ENCODE peak calls at places on chromosomes 11 and 22, in seven cellular contexts. Y is glutamatergic neuron, H is fibroblast of lung, A is left ventricle myocardium inferior, K is progenitor cell of endocrine pancreas, X is BJ, S is nephron progenitor cell. V is an unnamed sample.

GRCh38 chr11:14202263-14203173 is 156.5 kb downstream of the RRAS2 start:
- DNase-seq in K (no peak), A (no peak), S (no peak), Y (no peak), H (no peak), X (no peak), V (peak; percentile 28)

GRCh38 chr11:10388574-10388973 is 66.5 kb upstream of the AMPD3 start:
- DNase-seq in X (no peak), S (no peak), K (no peak), Y (no peak), H (peak; percentile 51), A (peak; percentile 29), V (no peak)

GRCh38 chr11:19714387-19715363 is 2.0 kb downstream of the NAV2 start:
- DNase-seq in K (no peak), A (peak; percentile 53), S (peak; percentile 37), X (peak; percentile 19), H (peak; percentile 60), Y (peak; percentile 35), V (no peak)

GRCh38 chr11:111170761-111171379 is 74.7 kb upstream of the POU2AF2 start:
- DNase-seq in H (no peak), A (no peak), K (no peak), S (no peak), X (no peak), Y (no peak), V (no peak)

GRCh38 chr11:115613986-115614625 is 109.9 kb upstream of the CADM1 start:
- DNase-seq in Y (no peak), A (no peak), K (no peak), X (no peak), H (peak; percentile 58), S (no peak), V (no peak)

GRCh38 chr11:104003491-104003890 is 32.9 kb upstream of the DDI1 start:
- DNase-seq in K (no peak), X (no peak), Y (no peak), H (peak; percentile 19), S (no peak), A (no peak), V (no peak)

GRCh38 chr11:106627694-106628093 is 390.6 kb downstream of the GUCY1A2 start:
- DNase-seq in S (no peak), Y (no peak), H (no peak), X (no peak), K (no peak), A (no peak), V (no peak)

GRCh38 chr11:117232911-117233409 is 489 bp downstream of the RNF214 start:
- DNase-seq in H (no peak), S (peak; percentile 66), X (no peak), K (peak; percentile 35), A (no peak), Y (peak; percentile 51), V (peak; percentile 70)

GRCh38 chr22:50027639-50028537 is 15.3 kb upstream of the IL17REL start:
- DNase-seq in S (no peak), K (no peak), Y (no peak), X (peak; percentile 9), A (no peak), H (peak; percentile 4), V (peak; percentile 47)

GRCh38 chr11:9397746-9398680 is 13.6 kb downstream of the IPO7 start:
- DNase-seq in A (no peak), S (no peak), K (no peak), H (no peak), X (no peak), Y (no peak), V (no peak)

GRCh38 chr11:94732617-94733292 is 35.4 kb upstream of the AMOTL1 start:
- DNase-seq in K (no peak), A (peak; percentile 51), Y (no peak), H (peak; percentile 58), X (peak; percentile 62), S (no peak), V (no peak)

GRCh38 chr22:24510694-24511625 is 15.8 kb downstream of the UPB1 start:
- DNase-seq in H (peak; percentile 63), A (peak; percentile 25), S (no peak), Y (no peak), K (no peak), X (no peak), V (no peak)

GRCh38 chr11:40241524-40242037 is 1217.9 kb downstream of the LRRC4C start:
- DNase-seq in S (peak; percentile 2), X (no peak), Y (no peak), H (peak; percentile 8), K (no peak), A (no peak), V (peak; percentile 2)

GRCh38 chr11:116871248-116871647 is 33.8 kb upstream of the APOA1 start:
- DNase-seq in X (peak; percentile 87), A (no peak), Y (no peak), H (peak; percentile 78), S (no peak), K (no peak), V (no peak)

GRCh38 chr11:22583963-22584492 is 41.6 kb downstream of the FANCF start:
- DNase-seq in A (no peak), X (no peak), S (no peak), H (no peak), K (no peak), Y (no peak), V (no peak)

GRCh38 chr11:62496676-62497075 is 49.9 kb downstream of the AHNAK start:
- DNase-seq in X (no peak), Y (no peak), H (no peak), K (no peak), A (no peak), S (no peak), V (no peak)

GRCh38 chr11:62498492-62499286 is 47.9 kb downstream of the AHNAK start:
- DNase-seq in S (no peak), K (no peak), H (no peak), Y (no peak), A (no peak), X (no peak), V (no peak)

GRCh38 chr11:62500066-62501035 is 46.3 kb downstream of the AHNAK start:
- DNase-seq in S (no peak), Y (no peak), K (no peak), A (no peak), H (no peak), X (no peak), V (peak; percentile 13)

GRCh38 chr11:62494246-62494645 is 52.4 kb downstream of the AHNAK start:
- DNase-seq in Y (no peak), S (no peak), H (no peak), A (no peak), K (no peak), X (no peak), V (no peak)

DNA sequence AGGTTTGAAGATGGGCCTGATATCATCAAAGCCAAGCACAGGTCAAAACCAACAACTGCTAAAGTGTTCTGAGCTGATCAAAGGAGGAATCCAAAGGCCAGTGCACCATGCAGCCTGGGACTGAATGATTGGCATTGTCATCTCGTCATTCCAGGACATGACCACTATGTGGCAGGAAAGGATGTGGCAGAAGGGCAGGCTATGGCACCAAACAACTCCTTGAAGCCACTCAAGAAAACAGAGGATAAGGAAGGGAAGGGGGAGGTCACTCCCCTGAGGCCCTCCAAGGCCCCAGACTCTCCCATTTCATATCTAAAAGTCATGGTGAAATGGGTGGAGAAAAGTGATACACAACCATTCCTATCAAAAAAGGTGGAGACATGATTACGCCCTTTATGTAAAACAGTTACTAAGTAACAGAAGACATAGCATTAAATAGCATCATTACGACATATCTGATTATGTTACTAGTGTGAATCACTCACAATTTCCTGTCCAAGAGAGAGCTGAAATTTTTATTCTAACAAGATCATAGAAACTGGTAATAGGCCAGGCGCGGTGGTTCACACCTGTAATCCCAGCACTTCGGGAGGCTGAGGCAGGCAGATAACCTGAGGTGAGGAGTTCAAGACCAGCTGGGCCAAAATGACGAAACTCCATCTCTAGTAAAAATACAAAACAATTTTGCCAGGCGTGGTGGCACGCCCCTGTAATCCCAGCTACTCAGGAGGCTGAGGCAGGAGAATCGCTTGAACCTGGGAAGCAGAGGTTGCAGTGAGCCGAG is 49.3 kb downstream of the AHNAK start:
- DNase-seq in H (peak; percentile 66), K (no peak), X (no peak), Y (no peak), A (no peak), S (no peak), V (peak; percentile 38)
- TF ChIP-seq CTCF in H (no peak), K (no peak), X (peak; percentile 20), Y (no peak), A (peak; percentile 62), S (no peak), V (peak; percentile 13)

GRCh38 chr11:68314203-68314885 is 2.0 kb downstream of the LRP5 start:
- DNase-seq in A (no peak), H (peak; percentile 25), S (no peak), X (no peak), Y (no peak), K (no peak), V (no peak)

GRCh38 chr11:68311155-68312116 is 955 bp upstream of the LRP5 start:
- DNase-seq in K (no peak), A (no peak), Y (no peak), X (no peak), H (no peak), S (no peak), V (no peak)

GRCh38 chr11:68313574-68314202 is 1.3 kb downstream of the LRP5 start:
- DNase-seq in A (no peak), S (no peak), Y (no peak), H (peak; percentile 38), X (no peak), K (no peak), V (no peak)

GRCh38 chr11:68312117-68312779 is at the start of gene LRP5:
- DNase-seq in X (no peak), A (peak; percentile 36), H (no peak), S (peak; percentile 70), Y (peak; percentile 46), K (peak; percentile 37), V (peak; percentile 82)

GRCh38 chr11:68312780-68313573 is 586 bp downstream of the LRP5 start:
- DNase-seq in H (no peak), A (no peak), Y (no peak), X (no peak), K (no peak), S (peak; percentile 50), V (peak; percentile 70)
- TF ChIP-seq CTCF in H (no peak), A (no peak), Y (no peak), X (no peak), K (no peak), S (no peak), V (no peak)

DNA sequence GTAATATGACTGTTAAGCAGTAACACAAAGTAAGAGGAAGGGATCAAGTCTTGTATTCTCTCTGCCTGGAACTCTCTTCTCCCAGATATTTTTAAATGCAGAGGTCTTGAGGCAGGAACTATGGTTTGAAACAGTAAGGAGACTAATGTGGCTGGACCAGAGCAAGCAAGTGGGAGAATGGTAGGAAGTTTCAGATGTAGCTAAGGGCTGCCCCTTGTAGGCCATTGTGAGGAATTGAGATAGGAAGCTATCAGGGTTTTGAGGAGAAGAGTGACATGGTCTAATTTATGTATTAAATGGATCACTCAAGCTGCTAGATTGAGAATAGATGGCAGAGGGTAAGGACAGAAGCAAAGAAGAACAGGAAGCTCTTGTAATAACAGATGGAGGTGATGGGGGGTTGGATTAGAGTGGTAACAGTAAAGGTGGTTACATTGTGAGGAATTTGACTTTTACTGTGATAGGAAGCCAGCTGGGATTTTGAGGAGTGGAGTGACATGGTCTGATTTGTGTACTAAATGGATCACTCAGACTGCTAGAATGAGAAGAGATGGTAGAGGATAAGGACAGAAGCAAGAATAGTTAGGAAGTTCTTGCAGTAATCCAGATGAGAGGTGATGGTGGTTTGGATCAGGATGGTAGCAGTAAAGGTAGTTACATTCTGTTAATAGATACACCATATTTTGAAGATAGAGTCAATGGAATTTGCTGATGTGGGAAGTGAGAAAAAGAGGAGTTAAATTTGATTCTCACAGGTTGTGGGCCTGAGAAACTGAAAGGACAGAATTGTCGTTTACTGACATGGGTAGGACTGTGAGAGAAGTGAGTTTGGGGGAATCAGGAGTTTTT is 63.0 kb downstream of the HIPK3 start:
- DNase-seq in Y (no peak), A (no peak), X (no peak), H (no peak), S (no peak), K (no peak), V (no peak)
- TF ChIP-seq CTCF in Y (no peak), A (no peak), X (no peak), H (no peak), S (no peak), K (no peak), V (no peak)

GRCh38 chr22:36147196-36147788 is 13.3 kb downstream of the APOL3 start:
- DNase-seq in X (no peak), K (no peak), H (no peak), A (no peak), S (no peak), Y (no peak), V (no peak)
- TF ChIP-seq CTCF in X (no peak), K (no peak), H (no peak), A (no peak), S (no peak), Y (no peak), V (no peak)